ENCODE peak calls at places on chromosomes 4 and X, in seven cellular contexts. L, N, Q, W, B, Z and R are unnamed samples.

GRCh38 chr4:2863649-2864048 is 20.0 kb downstream of the ADD1 start:
- DNase-seq in L (no peak), N (no peak), Q (no peak), W (no peak), B (no peak), Z (no peak), R (no peak)

GRCh38 chr4:74033721-74034120 is 4.8 kb downstream of the CXCL3 start:
- DNase-seq in L (peak; percentile 19), N (no peak), Q (no peak), W (no peak), B (peak; percentile 60), Z (no peak), R (no peak)

GRCh38 chr4:38413524-38414341 is 250.3 kb upstream of the KLF3 start:
- DNase-seq in L (no peak), N (no peak), Q (no peak), W (no peak), B (no peak), Z (no peak), R (no peak)

GRCh38 chr4:66943117-66943516 is 602.2 kb downstream of the CENPC start:
- DNase-seq in L (no peak), N (no peak), Q (no peak), W (no peak), B (no peak), Z (no peak), R (no peak)

GRCh38 chr4:107599841-107600240 is 120.2 kb downstream of the PAPSS1 start:
- DNase-seq in L (no peak), N (no peak), Q (no peak), W (no peak), B (no peak), Z (no peak), R (no peak)

GRCh38 chrX:153474718-153475117 is 4.3 kb upstream of the HAUS7 start:
- DNase-seq in L (peak; percentile 65), N (no peak), Q (peak; percentile 4), W (peak; percentile 90), B (peak; percentile 46), Z (peak; percentile 82), R (peak; percentile 24)

GRCh38 chrX:72714471-72714916 is 388 bp upstream of the PHKA1 start:
- DNase-seq in L (peak; percentile 60), N (peak; percentile 14), Q (no peak), W (peak; percentile 61), B (peak; percentile 62), Z (peak; percentile 82), R (peak; percentile 12)

GRCh38 chr4:107037188-107037587 is 1.1 kb upstream of the DKK2 start:
- DNase-seq in L (peak; percentile 43), N (no peak), Q (no peak), W (peak; percentile 87), B (peak; percentile 2), Z (peak; percentile 45), R (peak; percentile 6)

GRCh38 chrX:38654302-38654701 is 93.0 kb downstream of the TSPAN7 start:
- DNase-seq in L (peak; percentile 11), N (peak; percentile 11), Q (no peak), W (no peak), B (peak; percentile 14), Z (no peak), R (no peak)